ENCODE peak calls at places on chromosome 1, in nine cellular contexts. P is cardiac fibroblast; Y is activated T-cell treated with anti-CD3 and anti-CD28 coated beads for 1 hour; D is occipital lobe; Q is CD4-positive, alpha-beta T cell; H is GM10248; U is CD8-positive, alpha-beta T cell; N is RPMI8226; I is Peyer's patch. R is an unnamed sample.

GRCh38 chr1:115099693-115100050 is 10.4 kb upstream of the TSPAN2 start:
- DNase-seq in U (no peak), H (no peak), Q (no peak), P (no peak), I (no peak), Y (no peak), D (no peak), N (no peak), R (no peak)

GRCh38 chr1:35173516-35174224 is 19.3 kb downstream of the SFPQ start:
- DNase-seq in U (no peak), I (no peak), Q (no peak), H (no peak), Y (no peak), N (no peak), D (no peak), P (no peak), R (no peak)

GRCh38 chr1:44721521-44722361 is 9.2 kb downstream of the RNU5D-1 start:
- DNase-seq in Q (peak; percentile 51), U (peak; percentile 37), N (peak; percentile 89), I (peak; percentile 85), D (peak; percentile 17), Y (peak; percentile 50), H (peak; percentile 79), P (peak; percentile 96), R (peak; percentile 100)

GRCh38 chr1:153678519-153679336 is at the start of gene NPR1:
- DNase-seq in D (no peak), U (no peak), Q (no peak), Y (no peak), H (no peak), I (peak; percentile 67), N (peak; percentile 55), P (peak; percentile 76), R (no peak)

GRCh38 chr1:56284933-56285332 is 294.4 kb downstream of the PLPP3 start:
- DNase-seq in Y (no peak), D (no peak), I (no peak), Q (no peak), H (no peak), U (no peak), P (peak; percentile 73), N (no peak), R (peak; percentile 26)

GRCh38 chr1:113592223-113592622 is 167.1 kb downstream of the PHTF1 start:
- DNase-seq in Q (no peak), U (no peak), P (no peak), H (no peak), Y (no peak), I (no peak), D (no peak), N (no peak), R (no peak)

GRCh38 chr1:221509575-221510360 is 232.1 kb downstream of the DUSP10 start:
- DNase-seq in N (no peak), I (no peak), Q (no peak), U (no peak), H (no peak), P (peak; percentile 44), D (no peak), Y (no peak), R (no peak)

GRCh38 chr1:184390889-184391288 is 4.1 kb downstream of the C1orf21 start:
- DNase-seq in I (no peak), N (no peak), D (no peak), U (no peak), Q (no peak), H (no peak), P (no peak), Y (no peak), R (no peak)

GRCh38 chr1:20358761-20359263 is 68.1 kb downstream of the VWA5B1 start:
- DNase-seq in Y (no peak), H (no peak), I (peak; percentile 65), U (no peak), Q (no peak), P (peak; percentile 57), D (no peak), N (peak; percentile 81), R (no peak)

GRCh38 chr1:150979007-150979722 is 2.9 kb upstream of the ANXA9 start:
- DNase-seq in I (peak; percentile 96), H (peak; percentile 90), D (peak; percentile 53), N (peak; percentile 95), P (peak; percentile 93), Q (peak; percentile 88), U (peak; percentile 88), Y (peak; percentile 86), R (peak; percentile 73)

GRCh38 chr1:60621524-60621923 is 460.8 kb upstream of the NFIA start:
- DNase-seq in P (peak; percentile 58), D (peak; percentile 4), Q (no peak), I (no peak), N (no peak), H (no peak), U (no peak), Y (no peak), R (no peak)

GRCh38 chr1:206722751-206723499 is 38.2 kb downstream of the MAPKAPK2 start:
- DNase-seq in U (no peak), H (no peak), Y (no peak), Q (no peak), I (peak; percentile 40), D (no peak), P (peak; percentile 66), N (no peak), R (peak; percentile 56)

GRCh38 chr1:192867180-192867579 is 58.3 kb downstream of the RGS2 start:
- DNase-seq in D (no peak), H (no peak), I (no peak), N (no peak), U (no peak), Q (no peak), P (no peak), Y (no peak), R (no peak)

GRCh38 chr1:247367786-247368342 is 36.2 kb upstream of the ZNF496 start:
- DNase-seq in D (no peak), Y (no peak), I (no peak), H (no peak), N (no peak), U (no peak), P (peak; percentile 44), Q (no peak), R (peak; percentile 66)

GRCh38 chr1:23902611-23903278 is 10.4 kb downstream of the CNR2 start:
- DNase-seq in D (no peak), Q (no peak), Y (no peak), U (no peak), P (no peak), I (no peak), H (no peak), N (no peak), R (no peak)

GRCh38 chr1:19926296-19927129 is 3.1 kb upstream of the PLA2G2E start:
- DNase-seq in U (no peak), Q (no peak), Y (no peak), D (no peak), H (no peak), I (no peak), P (no peak), N (no peak), R (no peak)

GRCh38 chr1:234912541-234913312 is 215.9 kb downstream of the TOMM20 start:
- DNase-seq in U (no peak), N (no peak), H (no peak), Y (no peak), I (no peak), P (no peak), Q (no peak), D (no peak), R (no peak)

GRCh38 chr1:231338270-231339128 is at the start of gene SPRTN:
- DNase-seq in I (no peak), H (peak; percentile 93), P (no peak), D (no peak), Q (no peak), Y (no peak), U (no peak), N (peak; percentile 19), R (no peak)

GRCh38 chr1:10728595-10729410 is 67.6 kb downstream of the CASZ1 start:
- DNase-seq in Y (no peak), N (no peak), P (no peak), Q (no peak), D (no peak), U (no peak), H (no peak), I (no peak), R (no peak)

GRCh38 chr1:109535971-109536491 is 3.6 kb upstream of the GPR61 start:
- DNase-seq in U (no peak), Y (no peak), H (no peak), P (no peak), I (no peak), D (peak; percentile 78), Q (no peak), N (no peak), R (no peak)

GRCh38 chr1:246428542-246429308 is 78.4 kb downstream of the SMYD3 start:
- DNase-seq in I (no peak), D (peak; percentile 7), Q (no peak), N (no peak), P (peak; percentile 73), U (no peak), H (no peak), Y (no peak), R (peak; percentile 100)

GRCh38 chr1:119946724-119947123 is 50.4 kb upstream of the ADAM30 start:
- DNase-seq in I (no peak), Y (no peak), P (no peak), Q (no peak), N (no peak), H (no peak), U (no peak), D (no peak), R (no peak)

GRCh38 chr1:248714248-248714647 is 11.7 kb upstream of the OR14I1 start:
- DNase-seq in U (no peak), D (no peak), P (no peak), Q (no peak), H (no peak), N (no peak), Y (no peak), I (no peak), R (no peak)

GRCh38 chr1:86972262-86972661 is 57.8 kb downstream of the HS2ST1 start:
- DNase-seq in N (peak; percentile 61), D (no peak), I (no peak), H (no peak), P (no peak), Y (no peak), Q (no peak), U (no peak), R (no peak)

GRCh38 chr1:29639156-29639736 is 402.9 kb downstream of the PTPRU start:
- DNase-seq in P (no peak), D (no peak), H (no peak), N (no peak), Q (no peak), I (peak; percentile 17), Y (no peak), U (no peak), R (no peak)

GRCh38 chr1:147647796-147648633 is 22.3 kb downstream of the ACP6 start:
- DNase-seq in D (no peak), Y (no peak), P (no peak), Q (no peak), H (no peak), N (no peak), U (peak; percentile 24), I (peak; percentile 74), R (no peak)

GRCh38 chr1:154808909-154809262 is 61.2 kb downstream of the KCNN3 start:
- DNase-seq in U (no peak), Q (no peak), D (no peak), P (no peak), N (no peak), Y (no peak), H (peak; percentile 63), I (no peak), R (peak; percentile 80)

GRCh38 chr1:65195495-65196417 is 47.8 kb downstream of the AK4 start:
- DNase-seq in N (no peak), Q (no peak), D (no peak), P (peak; percentile 92), U (no peak), I (no peak), Y (no peak), H (no peak), R (no peak)

GRCh38 chr1:63261736-63262142 is 60.6 kb upstream of the FOXD3 start:
- DNase-seq in I (no peak), H (no peak), N (peak; percentile 20), Y (no peak), Q (no peak), U (no peak), D (no peak), P (peak; percentile 20), R (no peak)

GRCh38 chr1:54664364-54664763 is 22.8 kb downstream of the MROH7 start:
- DNase-seq in Q (no peak), H (no peak), I (no peak), Y (no peak), N (no peak), U (no peak), P (no peak), D (no peak), R (no peak)

GRCh38 chr1:20753589-20753988 is 21.1 kb upstream of the SH2D5 start:
- DNase-seq in I (no peak), Y (no peak), U (no peak), Q (no peak), H (no peak), P (no peak), N (no peak), D (no peak), R (no peak)